ENCODE peak calls at places on chromosomes 6 and 20, in five cellular contexts. Y, U, X, Z and C are unnamed samples.

GRCh38 chr20:650954-651353 is 2.0 kb downstream of the SRXN1 start:
- DNase-seq in Y (peak; percentile 33), U (no peak), X (no peak), Z (no peak), C (no peak)

GRCh38 chr20:45290677-45291355 is 15.8 kb upstream of the RBPJL start:
- DNase-seq in Y (peak; percentile 84), U (peak; percentile 82), X (peak; percentile 65), Z (peak; percentile 87), C (peak; percentile 70)

GRCh38 chr20:49399329-49399728 is 83.1 kb downstream of the KCNB1 start:
- DNase-seq in Y (peak; percentile 59), U (peak; percentile 63), X (no peak), Z (no peak), C (no peak)

GRCh38 chr20:60009826-60010616 is 51.8 kb downstream of the CDH26 start:
- DNase-seq in Y (no peak), U (no peak), X (no peak), Z (no peak), C (no peak)

GRCh38 chr6:116215414-116215813 is 38.5 kb downstream of the TSPYL4 start:
- DNase-seq in Y (peak; percentile 13), U (no peak), X (peak; percentile 19), Z (no peak), C (no peak)

GRCh38 chr20:7742479-7742878 is 197.8 kb downstream of the HAO1 start:
- DNase-seq in Y (peak; percentile 67), U (no peak), X (peak; percentile 64), Z (no peak), C (no peak)

GRCh38 chr6:167153523-167153959 is 4.2 kb downstream of the GPR31 start:
- DNase-seq in Y (peak; percentile 28), U (no peak), X (peak; percentile 54), Z (no peak), C (no peak)

GRCh38 chr6:156182356-156182755 is 594.8 kb upstream of the ARID1B start:
- DNase-seq in Y (no peak), U (no peak), X (no peak), Z (no peak), C (no peak)

GRCh38 chr20:12036142-12036541 is 118.4 kb downstream of the BTBD3 start:
- DNase-seq in Y (no peak), U (no peak), X (no peak), Z (no peak), C (no peak)

GRCh38 chr6:38178584-38178886 is 359.0 kb downstream of the ZFAND3 start:
- DNase-seq in Y (no peak), U (no peak), X (no peak), Z (no peak), C (no peak)

GRCh38 chr6:46476301-46476700 is 14.9 kb downstream of the RCAN2 start:
- DNase-seq in Y (no peak), U (no peak), X (no peak), Z (no peak), C (no peak)
- TF ChIP-seq CTCF in Y (no peak), U (no peak), X (no peak), Z (no peak), C (no peak)

GRCh38 chr6:134064461-134064860 is 12.0 kb upstream of the SLC2A12 start:
- DNase-seq in Y (no peak), U (no peak), X (no peak), Z (no peak), C (no peak)
- TF ChIP-seq CTCF in Y (no peak), U (no peak), X (no peak), Z (no peak), C (peak; percentile 6)

GRCh38 chr6:111844921-111845320 is 28.3 kb downstream of the FYN start:
- DNase-seq in Y (no peak), U (no peak), X (peak; percentile 65), Z (no peak), C (no peak)
- TF ChIP-seq CTCF in Y (no peak), U (no peak), X (peak; percentile 24), Z (no peak), C (no peak)

DNA sequence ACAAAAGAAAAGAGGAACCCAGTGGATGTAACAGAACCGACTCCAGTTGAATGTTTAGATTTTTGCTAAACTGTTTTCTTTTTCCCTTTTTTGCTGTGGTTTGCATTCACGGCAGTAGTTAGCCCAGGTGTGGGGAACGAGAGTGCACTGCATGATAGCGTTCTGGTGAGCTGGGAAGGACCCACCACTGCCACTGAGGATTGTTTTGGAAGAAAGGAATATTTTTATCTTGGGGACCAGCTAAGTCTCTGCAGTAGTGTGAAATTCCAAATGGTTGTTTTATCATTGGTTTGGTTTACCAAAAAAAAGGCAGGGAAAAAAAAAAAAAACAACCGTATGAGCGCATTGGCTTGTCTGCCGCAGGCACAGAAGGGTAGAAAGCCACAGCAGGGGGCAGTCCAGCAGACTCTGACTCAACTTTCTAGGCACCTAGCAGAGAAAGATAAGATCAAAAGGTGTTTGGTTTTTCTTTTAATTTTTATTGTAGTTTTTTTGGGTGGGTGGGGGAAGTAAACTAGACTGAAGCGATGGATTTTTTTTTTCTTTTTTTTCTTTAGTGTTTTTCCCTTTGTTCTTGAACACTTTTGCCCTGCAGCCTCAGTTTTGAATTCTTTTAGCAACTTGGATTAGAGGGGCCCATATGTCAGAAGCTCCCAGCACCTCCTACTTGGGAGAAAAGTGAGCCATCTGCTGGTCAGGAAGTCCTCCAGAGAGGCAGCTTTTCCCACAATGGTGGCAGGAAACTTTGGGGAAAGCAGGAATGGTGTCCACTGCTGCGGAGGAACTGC is 13.5 kb upstream of the RAB5IF start:
- DNase-seq in Y (peak; percentile 42), U (no peak), X (peak; percentile 50), Z (no peak), C (no peak)
- TF ChIP-seq CTCF in Y (peak; percentile 25), U (peak; percentile 40), X (peak; percentile 53), Z (peak; percentile 17), C (no peak)

GRCh38 chr20:43040427-43040826 is 149.3 kb downstream of the PTPRT start:
- DNase-seq in Y (no peak), U (no peak), X (no peak), Z (no peak), C (peak; percentile 55)
- TF ChIP-seq CTCF in Y (no peak), U (no peak), X (no peak), Z (no peak), C (no peak)